ENCODE peak calls at places on chromosomes 5 and 9, in eight cellular contexts. One of them, this sample, is unnamed. For H3K9me3, the result is how much of the 10 kb centered on the place peaks cover.

GRCh38 chr9:95508242-95508967 is 8.4 kb downstream of the PTCH1 start:
- DNase-seq in cardiac muscle cell: peak
- DNase-seq in endodermal cell: peak
- DNase-seq in left ventricle myocardium inferior: no peak
- DNase-seq in kidney: peak
- DNase-seq in upper lobe of left lung: peak
- DNase-seq in lower lobe of right lung: no peak
- DNase-seq in adrenal gland: no peak
- DNase-seq in this sample: no peak

GRCh38 chr9:93233033-93233432 is 49.1 kb downstream of the WNK2 start:
- DNase-seq in cardiac muscle cell: no peak
- DNase-seq in endodermal cell: no peak
- DNase-seq in left ventricle myocardium inferior: no peak
- DNase-seq in kidney: no peak
- DNase-seq in upper lobe of left lung: no peak
- DNase-seq in lower lobe of right lung: no peak
- DNase-seq in adrenal gland: no peak
- DNase-seq in this sample: no peak

GRCh38 chr5:97131139-97131710 is 11.2 kb downstream of the LIX1 start:
- DNase-seq in cardiac muscle cell: peak
- DNase-seq in endodermal cell: no peak
- DNase-seq in left ventricle myocardium inferior: no peak
- DNase-seq in kidney: no peak
- DNase-seq in upper lobe of left lung: no peak
- DNase-seq in lower lobe of right lung: no peak
- DNase-seq in adrenal gland: no peak
- DNase-seq in this sample: no peak

GRCh38 chr9:108300296-108301287 is 555.2 kb downstream of the ACTL7B start:
- DNase-seq in cardiac muscle cell: no peak
- DNase-seq in endodermal cell: no peak
- DNase-seq in left ventricle myocardium inferior: no peak
- DNase-seq in kidney: no peak
- DNase-seq in upper lobe of left lung: no peak
- DNase-seq in lower lobe of right lung: no peak
- DNase-seq in adrenal gland: no peak
- DNase-seq in this sample: no peak

GRCh38 chr5:63401434-63402046 is 560.7 kb downstream of the HTR1A start:
- DNase-seq in cardiac muscle cell: peak
- DNase-seq in endodermal cell: peak
- DNase-seq in left ventricle myocardium inferior: peak
- DNase-seq in kidney: no peak
- DNase-seq in upper lobe of left lung: no peak
- DNase-seq in lower lobe of right lung: peak
- DNase-seq in adrenal gland: peak
- DNase-seq in this sample: peak

GRCh38 chr5:168464641-168465040 is 21.6 kb upstream of the RARS1 start:
- DNase-seq in cardiac muscle cell: no peak
- DNase-seq in endodermal cell: no peak
- DNase-seq in left ventricle myocardium inferior: no peak
- DNase-seq in kidney: no peak
- DNase-seq in upper lobe of left lung: peak
- DNase-seq in lower lobe of right lung: no peak
- DNase-seq in adrenal gland: no peak
- DNase-seq in this sample: no peak

GRCh38 chr5:33649801-33650482 is 209.2 kb downstream of the TARS1 start:
- DNase-seq in cardiac muscle cell: peak
- DNase-seq in endodermal cell: no peak
- DNase-seq in left ventricle myocardium inferior: no peak
- DNase-seq in kidney: no peak
- DNase-seq in upper lobe of left lung: no peak
- DNase-seq in lower lobe of right lung: no peak
- DNase-seq in adrenal gland: no peak
- DNase-seq in this sample: no peak

GRCh38 chr5:93899026-93899600 is 157.7 kb upstream of the POU5F2 start:
- DNase-seq in cardiac muscle cell: peak
- DNase-seq in endodermal cell: no peak
- DNase-seq in left ventricle myocardium inferior: no peak
- DNase-seq in kidney: no peak
- DNase-seq in upper lobe of left lung: no peak
- DNase-seq in lower lobe of right lung: no peak
- DNase-seq in adrenal gland: no peak
- DNase-seq in this sample: no peak

GRCh38 chr9:135971892-135972291 is 10.7 kb upstream of the UBAC1 start:
- DNase-seq in cardiac muscle cell: no peak
- DNase-seq in endodermal cell: peak
- DNase-seq in left ventricle myocardium inferior: no peak
- DNase-seq in kidney: peak
- DNase-seq in upper lobe of left lung: peak
- DNase-seq in lower lobe of right lung: peak
- DNase-seq in adrenal gland: no peak
- DNase-seq in this sample: no peak

GRCh38 chr5:151039665-151040064 is 19.3 kb downstream of the GPX3 start:
- DNase-seq in cardiac muscle cell: no peak
- DNase-seq in endodermal cell: no peak
- DNase-seq in left ventricle myocardium inferior: no peak
- DNase-seq in kidney: peak
- DNase-seq in upper lobe of left lung: no peak
- DNase-seq in lower lobe of right lung: peak
- DNase-seq in adrenal gland: no peak
- DNase-seq in this sample: no peak

DNA sequence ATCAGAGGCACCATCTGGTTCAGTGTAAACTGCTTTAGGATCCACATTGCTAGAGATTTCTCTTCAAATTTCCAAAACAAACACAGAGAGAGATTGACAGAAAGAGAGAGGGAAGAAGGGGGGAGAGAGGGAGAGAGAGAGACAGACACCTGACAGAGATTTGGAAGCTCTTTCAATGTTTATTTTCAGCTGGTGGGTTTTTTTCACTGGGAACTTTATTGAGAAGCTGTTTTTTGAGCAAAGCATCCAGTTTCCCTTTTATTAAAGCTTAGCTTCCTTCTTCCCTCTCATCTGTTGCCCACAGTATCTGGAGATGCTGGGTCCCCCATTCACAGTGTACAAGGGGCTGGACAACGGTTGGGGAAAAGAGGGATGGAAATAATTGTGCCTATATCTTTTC is 128.5 kb downstream of the DOCK2 start:
- DNase-seq in cardiac muscle cell: no peak
- DNase-seq in endodermal cell: no peak
- DNase-seq in left ventricle myocardium inferior: no peak
- DNase-seq in kidney: no peak
- DNase-seq in upper lobe of left lung: no peak
- DNase-seq in lower lobe of right lung: no peak
- DNase-seq in adrenal gland: no peak
- DNase-seq in this sample: no peak
- TF ChIP-seq CTCF in cardiac muscle cell: no peak
- TF ChIP-seq CTCF in endodermal cell: no peak
- TF ChIP-seq CTCF in left ventricle myocardium inferior: no peak
- TF ChIP-seq CTCF in kidney: no peak
- TF ChIP-seq CTCF in upper lobe of left lung: no peak
- TF ChIP-seq CTCF in lower lobe of right lung: no peak
- TF ChIP-seq CTCF in adrenal gland: no peak
- TF ChIP-seq CTCF in this sample: no peak

DNA sequence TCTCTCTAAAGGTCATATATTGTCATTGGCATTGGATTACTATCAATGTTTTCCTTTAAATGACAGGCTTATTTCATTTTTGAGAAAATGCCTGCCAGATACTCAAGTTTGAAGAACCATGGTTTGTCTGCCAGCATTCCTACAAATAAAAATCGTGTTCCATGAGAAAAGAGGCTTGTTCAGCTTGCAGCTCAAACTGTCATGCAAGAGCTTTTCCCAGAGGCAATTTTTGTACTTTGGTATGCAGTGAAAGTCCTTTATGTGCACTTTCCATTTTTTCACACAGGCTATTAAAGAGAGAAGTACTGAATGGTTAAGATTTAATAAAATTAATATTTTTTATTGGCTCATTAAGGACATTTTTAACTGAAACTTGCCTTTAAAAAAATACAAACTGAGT is 110.4 kb downstream of the FBXO4 start:
- DNase-seq in cardiac muscle cell: no peak
- DNase-seq in endodermal cell: no peak
- DNase-seq in left ventricle myocardium inferior: no peak
- DNase-seq in kidney: no peak
- DNase-seq in upper lobe of left lung: no peak
- DNase-seq in lower lobe of right lung: no peak
- DNase-seq in adrenal gland: no peak
- DNase-seq in this sample: no peak
- H3K9me3 ChIP-seq in cardiac muscle cell: under half
- H3K9me3 ChIP-seq in endodermal cell: under half
- H3K9me3 ChIP-seq in left ventricle myocardium inferior: under half
- H3K9me3 ChIP-seq in kidney: under half
- H3K9me3 ChIP-seq in upper lobe of left lung: under half
- H3K9me3 ChIP-seq in lower lobe of right lung: under half
- H3K9me3 ChIP-seq in adrenal gland: under half
- H3K9me3 ChIP-seq in this sample: under half

DNA sequence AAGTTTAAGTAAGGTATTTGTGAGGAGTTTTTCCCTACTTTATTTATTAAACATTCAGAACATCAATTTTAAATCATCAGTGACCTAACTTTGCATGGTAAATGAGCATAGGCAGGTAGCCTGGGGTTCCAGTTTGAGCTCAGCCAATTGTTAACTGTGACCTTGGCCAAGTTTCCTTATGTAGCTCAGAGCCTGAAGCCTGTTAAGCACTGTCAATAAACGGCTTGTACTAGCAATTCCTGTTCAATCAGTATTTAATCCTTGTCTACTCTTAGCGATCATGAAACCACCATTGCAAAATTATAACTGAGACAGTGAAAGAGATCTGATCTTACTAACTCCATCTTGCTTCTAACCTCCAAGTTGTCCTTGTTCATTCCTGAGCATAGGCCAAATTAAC is 4.7 kb upstream of the SOWAHA start:
- DNase-seq in cardiac muscle cell: no peak
- DNase-seq in endodermal cell: no peak
- DNase-seq in left ventricle myocardium inferior: no peak
- DNase-seq in kidney: no peak
- DNase-seq in upper lobe of left lung: no peak
- DNase-seq in lower lobe of right lung: no peak
- DNase-seq in adrenal gland: no peak
- DNase-seq in this sample: no peak
- H3K27ac ChIP-seq in cardiac muscle cell: no peak
- H3K27ac ChIP-seq in endodermal cell: no peak
- H3K27ac ChIP-seq in left ventricle myocardium inferior: no peak
- H3K27ac ChIP-seq in kidney: no peak
- H3K27ac ChIP-seq in upper lobe of left lung: no peak
- H3K27ac ChIP-seq in lower lobe of right lung: no peak
- H3K27ac ChIP-seq in adrenal gland: no peak
- H3K27ac ChIP-seq in this sample: no peak

GRCh38 chr5:143006511-143006910 is 236.3 kb downstream of the ARHGAP26 start:
- DNase-seq in cardiac muscle cell: no peak
- DNase-seq in endodermal cell: no peak
- DNase-seq in left ventricle myocardium inferior: no peak
- DNase-seq in kidney: no peak
- DNase-seq in upper lobe of left lung: no peak
- DNase-seq in lower lobe of right lung: no peak
- DNase-seq in adrenal gland: no peak
- DNase-seq in this sample: no peak

GRCh38 chr5:143002459-143003327 is 232.5 kb downstream of the ARHGAP26 start:
- DNase-seq in cardiac muscle cell: peak
- DNase-seq in endodermal cell: peak
- DNase-seq in left ventricle myocardium inferior: no peak
- DNase-seq in kidney: no peak
- DNase-seq in upper lobe of left lung: no peak
- DNase-seq in lower lobe of right lung: peak
- DNase-seq in adrenal gland: peak
- DNase-seq in this sample: no peak

GRCh38 chr5:143001764-143002351 is 231.7 kb downstream of the ARHGAP26 start:
- DNase-seq in cardiac muscle cell: peak
- DNase-seq in endodermal cell: no peak
- DNase-seq in left ventricle myocardium inferior: no peak
- DNase-seq in kidney: no peak
- DNase-seq in upper lobe of left lung: no peak
- DNase-seq in lower lobe of right lung: no peak
- DNase-seq in adrenal gland: no peak
- DNase-seq in this sample: no peak

GRCh38 chr5:143004361-143004802 is 234.2 kb downstream of the ARHGAP26 start:
- DNase-seq in cardiac muscle cell: no peak
- DNase-seq in endodermal cell: no peak
- DNase-seq in left ventricle myocardium inferior: no peak
- DNase-seq in kidney: no peak
- DNase-seq in upper lobe of left lung: no peak
- DNase-seq in lower lobe of right lung: no peak
- DNase-seq in adrenal gland: no peak
- DNase-seq in this sample: no peak

DNA sequence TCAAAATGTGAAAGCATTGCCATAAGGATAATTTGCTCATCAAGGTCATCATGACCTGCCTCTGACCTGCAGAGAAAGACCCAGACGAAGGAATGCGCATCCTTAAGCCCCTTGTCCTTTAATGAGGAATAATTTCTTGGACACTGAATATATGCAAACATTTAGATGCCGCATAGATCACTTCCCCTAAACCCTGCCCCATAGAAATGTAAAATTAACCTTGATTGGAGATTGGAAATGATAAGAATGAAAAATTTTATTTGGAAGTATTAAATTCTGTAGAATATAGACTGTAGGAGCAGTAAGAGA is 233.1 kb downstream of the ARHGAP26 start:
- DNase-seq in cardiac muscle cell: no peak
- DNase-seq in endodermal cell: no peak
- DNase-seq in left ventricle myocardium inferior: no peak
- DNase-seq in kidney: no peak
- DNase-seq in upper lobe of left lung: no peak
- DNase-seq in lower lobe of right lung: no peak
- DNase-seq in adrenal gland: no peak
- DNase-seq in this sample: no peak
- TF ChIP-seq CTCF in cardiac muscle cell: no peak
- TF ChIP-seq CTCF in endodermal cell: no peak
- TF ChIP-seq CTCF in left ventricle myocardium inferior: no peak
- TF ChIP-seq CTCF in kidney: no peak
- TF ChIP-seq CTCF in upper lobe of left lung: no peak
- TF ChIP-seq CTCF in lower lobe of right lung: peak
- TF ChIP-seq CTCF in adrenal gland: no peak
- TF ChIP-seq CTCF in this sample: no peak

GRCh38 chr9:8362250-8362649 is 562.7 kb upstream of the DMAC1 start:
- DNase-seq in cardiac muscle cell: no peak
- DNase-seq in endodermal cell: no peak
- DNase-seq in left ventricle myocardium inferior: no peak
- DNase-seq in kidney: no peak
- DNase-seq in upper lobe of left lung: no peak
- DNase-seq in lower lobe of right lung: no peak
- DNase-seq in adrenal gland: no peak
- DNase-seq in this sample: no peak
- H3K9me3 ChIP-seq in cardiac muscle cell: under half
- H3K9me3 ChIP-seq in endodermal cell: under half
- H3K9me3 ChIP-seq in left ventricle myocardium inferior: under half
- H3K9me3 ChIP-seq in kidney: under half
- H3K9me3 ChIP-seq in upper lobe of left lung: under half
- H3K9me3 ChIP-seq in lower lobe of right lung: under half
- H3K9me3 ChIP-seq in adrenal gland: under half
- H3K9me3 ChIP-seq in this sample: under half

GRCh38 chr9:137194388-137194787 is 5.9 kb downstream of the SSNA1 start:
- DNase-seq in cardiac muscle cell: no peak
- DNase-seq in endodermal cell: no peak
- DNase-seq in left ventricle myocardium inferior: peak
- DNase-seq in kidney: no peak
- DNase-seq in upper lobe of left lung: peak
- DNase-seq in lower lobe of right lung: no peak
- DNase-seq in adrenal gland: no peak
- DNase-seq in this sample: peak
- H3K27ac ChIP-seq in cardiac muscle cell: no peak
- H3K27ac ChIP-seq in endodermal cell: no peak
- H3K27ac ChIP-seq in left ventricle myocardium inferior: peak
- H3K27ac ChIP-seq in kidney: peak
- H3K27ac ChIP-seq in upper lobe of left lung: no peak
- H3K27ac ChIP-seq in lower lobe of right lung: no peak
- H3K27ac ChIP-seq in adrenal gland: no peak
- H3K27ac ChIP-seq in this sample: peak

GRCh38 chr5:141155540-141156374 is 5.9 kb downstream of the PCDHB6 start:
- DNase-seq in cardiac muscle cell: no peak
- DNase-seq in endodermal cell: peak
- DNase-seq in left ventricle myocardium inferior: no peak
- DNase-seq in kidney: no peak
- DNase-seq in upper lobe of left lung: no peak
- DNase-seq in lower lobe of right lung: no peak
- DNase-seq in adrenal gland: no peak
- DNase-seq in this sample: no peak
- TF ChIP-seq CTCF in cardiac muscle cell: no peak
- TF ChIP-seq CTCF in endodermal cell: peak
- TF ChIP-seq CTCF in left ventricle myocardium inferior: peak
- TF ChIP-seq CTCF in kidney: no peak
- TF ChIP-seq CTCF in upper lobe of left lung: no peak
- TF ChIP-seq CTCF in lower lobe of right lung: no peak
- TF ChIP-seq CTCF in adrenal gland: no peak
- TF ChIP-seq CTCF in this sample: no peak